ENCODE peak calls at places on chromosome X, in ten cellular contexts. R is activated CD4-positive, alpha-beta T cell treated with anti-CD3 and anti-CD28 coated beads for 24 hours; C is RPMI7951; H is neural crest cell; Q is A549; D is putamen; Y is psoas muscle; I is MV-4-11; J is CD14-positive monocyte; G is IMR-90. X is an unnamed sample.

GRCh38 chrX:10119399-10119990 is 37.3 kb upstream of the CLCN4 start:
- DNase-seq in R (peak; percentile 79), C (peak; percentile 70), H (peak; percentile 86), Q (peak; percentile 34), D (peak; percentile 80), Y (no peak), I (peak; percentile 64), J (peak; percentile 68), G (peak; percentile 91), X (peak; percentile 37)

GRCh38 chrX:123884809-123885408 is 25.1 kb downstream of the XIAP start:
- DNase-seq in R (peak; percentile 35), C (peak; percentile 32), H (peak; percentile 8), Q (peak; percentile 36), D (no peak), Y (no peak), I (peak; percentile 51), J (no peak), G (peak; percentile 52), X (peak; percentile 46)

GRCh38 chrX:29659911-29660310 is 555.5 kb upstream of the MAGEB2 start:
- DNase-seq in R (no peak), C (peak; percentile 75), H (no peak), Q (no peak), D (no peak), Y (no peak), I (no peak), J (no peak), G (no peak), X (no peak)

GRCh38 chrX:13463608-13464007 is 105.8 kb upstream of the EGFL6 start:
- DNase-seq in R (no peak), C (peak; percentile 89), H (no peak), Q (no peak), D (no peak), Y (peak; percentile 56), I (peak; percentile 82), J (no peak), G (peak; percentile 98), X (no peak)

GRCh38 chrX:101682723-101683122 is 23.1 kb upstream of the ARMCX2 start:
- DNase-seq in R (no peak), C (peak; percentile 11), H (no peak), Q (no peak), D (peak; percentile 35), Y (no peak), I (no peak), J (no peak), G (peak; percentile 57), X (no peak)

GRCh38 chrX:22818061-22818460 is 181.7 kb upstream of the DDX53 start:
- DNase-seq in R (no peak), C (peak; percentile 5), H (no peak), Q (no peak), D (no peak), Y (no peak), I (no peak), J (no peak), G (no peak), X (peak; percentile 32)

GRCh38 chrX:50920132-50920531 is 9.6 kb downstream of the BMP15 start:
- DNase-seq in R (no peak), C (no peak), H (no peak), Q (no peak), D (peak; percentile 2), Y (no peak), I (peak; percentile 0), J (no peak), G (peak; percentile 18), X (no peak)

GRCh38 chrX:22313757-22314156 is 41.0 kb downstream of the CBLL2 start:
- DNase-seq in R (no peak), C (peak; percentile 9), H (no peak), Q (no peak), D (no peak), Y (no peak), I (no peak), J (no peak), G (no peak), X (no peak)

GRCh38 chrX:46770006-46770816 is 11.3 kb upstream of the SLC9A7 start:
- DNase-seq in R (no peak), C (peak; percentile 78), H (no peak), Q (no peak), D (peak; percentile 1), Y (no peak), I (no peak), J (no peak), G (peak; percentile 62), X (no peak)

GRCh38 chrX:106752101-106752678 is 25.7 kb downstream of the RNF128 start:
- DNase-seq in R (no peak), C (peak; percentile 12), H (no peak), Q (no peak), D (no peak), Y (no peak), I (no peak), J (no peak), G (peak; percentile 7), X (no peak)

GRCh38 chrX:133333154-133333750 is 82.0 kb downstream of the GPC4 start:
- DNase-seq in R (no peak), C (no peak), H (no peak), Q (no peak), D (no peak), Y (no peak), I (no peak), J (no peak), G (no peak), X (no peak)

GRCh38 chrX:3712870-3713224 is 602 bp downstream of the PRKX start:
- DNase-seq in R (no peak), C (no peak), H (no peak), Q (no peak), D (no peak), Y (peak; percentile 56), I (no peak), J (peak; percentile 39), G (no peak), X (no peak)

GRCh38 chrX:148914783-148915182 is 414.4 kb downstream of the AFF2 start:
- DNase-seq in R (no peak), C (peak; percentile 60), H (no peak), Q (no peak), D (no peak), Y (no peak), I (no peak), J (no peak), G (no peak), X (peak; percentile 21)

GRCh38 chrX:37755073-37755472 is 24.8 kb upstream of the CYBB start:
- DNase-seq in R (no peak), C (no peak), H (no peak), Q (no peak), D (peak; percentile 2), Y (no peak), I (peak; percentile 95), J (peak; percentile 61), G (no peak), X (no peak)

GRCh38 chrX:55340896-55341433 is 76.2 kb upstream of the PAGE3 start:
- DNase-seq in R (no peak), C (no peak), H (no peak), Q (no peak), D (peak; percentile 3), Y (no peak), I (no peak), J (no peak), G (no peak), X (no peak)

GRCh38 chrX:10120828-10121227 is 35.9 kb upstream of the CLCN4 start:
- DNase-seq in R (no peak), C (no peak), H (no peak), Q (no peak), D (no peak), Y (no peak), I (peak; percentile 75), J (peak; percentile 64), G (no peak), X (no peak)

GRCh38 chrX:107571296-107571998 is 56.9 kb upstream of the PRPS1 start:
- DNase-seq in R (no peak), C (peak; percentile 92), H (no peak), Q (peak; percentile 68), D (no peak), Y (peak; percentile 55), I (no peak), J (no peak), G (peak; percentile 91), X (peak; percentile 84)

GRCh38 chrX:153657161-153657560 is 10.2 kb downstream of the DUSP9 start:
- DNase-seq in R (no peak), C (peak; percentile 12), H (no peak), Q (no peak), D (no peak), Y (no peak), I (no peak), J (no peak), G (no peak), X (no peak)

GRCh38 chrX:42678133-42678532 is 99.8 kb downstream of the PPP1R2C start:
- DNase-seq in R (no peak), C (peak; percentile 4), H (no peak), Q (no peak), D (no peak), Y (no peak), I (no peak), J (no peak), G (no peak), X (peak; percentile 4)

GRCh38 chrX:71636438-71637252 is 18.3 kb upstream of the CXCR3 start:
- DNase-seq in R (no peak), C (no peak), H (no peak), Q (no peak), D (peak; percentile 29), Y (no peak), I (no peak), J (no peak), G (no peak), X (no peak)

GRCh38 chrX:136643243-136643642 is 4.7 kb upstream of the CD40LG start:
- DNase-seq in R (no peak), C (no peak), H (no peak), Q (no peak), D (no peak), Y (no peak), I (no peak), J (no peak), G (no peak), X (no peak)

GRCh38 chrX:36898301-36898700 is 109.9 kb upstream of the FAM47C start:
- DNase-seq in R (no peak), C (peak; percentile 0), H (no peak), Q (no peak), D (no peak), Y (no peak), I (peak; percentile 0), J (no peak), G (peak; percentile 0), X (peak; percentile 7)

GRCh38 chrX:37958493-37959211 is 47.7 kb upstream of the SYTL5 start:
- DNase-seq in R (no peak), C (peak; percentile 80), H (no peak), Q (no peak), D (no peak), Y (no peak), I (no peak), J (no peak), G (peak; percentile 1), X (peak; percentile 35)

GRCh38 chrX:73561791-73562190 is 1.2 kb upstream of the CHIC1 start:
- DNase-seq in R (no peak), C (peak; percentile 13), H (no peak), Q (no peak), D (no peak), Y (no peak), I (no peak), J (no peak), G (peak; percentile 37), X (peak; percentile 6)

GRCh38 chrX:19107035-19107434 is 15.2 kb downstream of the ADGRG2 start:
- DNase-seq in R (no peak), C (no peak), H (no peak), Q (no peak), D (no peak), Y (no peak), I (no peak), J (no peak), G (no peak), X (no peak)

GRCh38 chrX:124018031-124018430 is 56.5 kb downstream of the STAG2 start:
- DNase-seq in R (no peak), C (no peak), H (no peak), Q (no peak), D (no peak), Y (no peak), I (peak; percentile 2), J (no peak), G (peak; percentile 5), X (no peak)

GRCh38 chrX:989959-990510 is 222.4 kb downstream of the CRLF2 start:
- DNase-seq in R (peak; percentile 66), C (peak; percentile 87), H (peak; percentile 23), Q (peak; percentile 48), D (peak; percentile 26), Y (peak; percentile 91), I (no peak), J (peak; percentile 65), G (peak; percentile 56), X (peak; percentile 14)

GRCh38 chrX:48831909-48832291 is 3.5 kb downstream of the PCSK1N start:
- DNase-seq in R (no peak), C (peak; percentile 3), H (no peak), Q (no peak), D (no peak), Y (no peak), I (no peak), J (no peak), G (no peak), X (no peak)